ENCODE peak calls at places on chromosome 6, in ten cellular contexts. Q, E, G, O, Y, D, J, N, C and P are unnamed samples.

GRCh38 chr6:107716688-107717089 is 107.4 kb downstream of the SCML4 start:
- DNase-seq in Q (peak), E (peak), G (peak), O (no peak), Y (peak), D (peak), J (no peak), N (no peak), C (no peak), P (peak)

GRCh38 chr6:132598473-132598872 is 8.9 kb upstream of the TAAR5 start:
- DNase-seq in Q (peak), E (no peak), G (no peak), O (peak), Y (no peak), D (peak), J (no peak), N (no peak), C (no peak), P (peak)

GRCh38 chr6:148385379-148385778 is 42.7 kb downstream of the SASH1 start:
- DNase-seq in Q (no peak), E (no peak), G (no peak), O (no peak), Y (no peak), D (no peak), J (no peak), N (no peak), C (no peak), P (no peak)

GRCh38 chr6:149317656-149318571 is at the start of gene TAB2:
- DNase-seq in Q (peak), E (peak), G (peak), O (peak), Y (peak), D (no peak), J (no peak), N (peak), C (no peak), P (no peak)

GRCh38 chr6:26121141-26122004 is 34.1 kb downstream of the HFE start:
- DNase-seq in Q (peak), E (peak), G (no peak), O (peak), Y (no peak), D (peak), J (no peak), N (no peak), C (no peak), P (no peak)

GRCh38 chr6:7201732-7202541 is 94.2 kb downstream of the RREB1 start:
- DNase-seq in Q (no peak), E (no peak), G (no peak), O (no peak), Y (peak), D (no peak), J (no peak), N (peak), C (no peak), P (peak)

GRCh38 chr6:2038096-2038495 is 207.3 kb downstream of the GMDS start:
- DNase-seq in Q (no peak), E (peak), G (peak), O (no peak), Y (no peak), D (no peak), J (no peak), N (no peak), C (peak), P (no peak)

GRCh38 chr6:164942271-164942670 is 367.1 kb downstream of the C6orf118 start:
- DNase-seq in Q (no peak), E (no peak), G (no peak), O (no peak), Y (no peak), D (no peak), J (no peak), N (no peak), C (no peak), P (no peak)

GRCh38 chr6:27592481-27593199 is 119.7 kb upstream of the ZNF184 start:
- DNase-seq in Q (peak), E (peak), G (peak), O (peak), Y (peak), D (no peak), J (no peak), N (no peak), C (peak), P (peak)

GRCh38 chr6:166640342-166641043 is 13.4 kb upstream of the RPS6KA2 start:
- DNase-seq in Q (no peak), E (peak), G (no peak), O (no peak), Y (no peak), D (no peak), J (no peak), N (no peak), C (no peak), P (peak)

GRCh38 chr6:56914791-56915658 is 39.9 kb upstream of the BEND6 start:
- DNase-seq in Q (no peak), E (no peak), G (no peak), O (no peak), Y (no peak), D (no peak), J (no peak), N (no peak), C (no peak), P (no peak)

GRCh38 chr6:151023346-151023745 is 157.8 kb downstream of the MTHFD1L start:
- DNase-seq in Q (no peak), E (no peak), G (no peak), O (no peak), Y (no peak), D (no peak), J (no peak), N (no peak), C (no peak), P (no peak)

GRCh38 chr6:136250686-136251008 is 536 bp upstream of the MTFR2 start:
- DNase-seq in Q (no peak), E (no peak), G (no peak), O (no peak), Y (no peak), D (no peak), J (no peak), N (no peak), C (no peak), P (no peak)

GRCh38 chr6:150290429-150290828 is 78.4 kb upstream of the IYD start:
- DNase-seq in Q (peak), E (peak), G (no peak), O (peak), Y (no peak), D (no peak), J (peak), N (no peak), C (peak), P (peak)

GRCh38 chr6:127950566-127951141 is 49.8 kb upstream of the THEMIS start:
- DNase-seq in Q (no peak), E (no peak), G (no peak), O (no peak), Y (no peak), D (no peak), J (no peak), N (no peak), C (no peak), P (no peak)